ENCODE peak calls at places on chromosomes 11 and 22, in ten cellular contexts. O is psoas muscle, G is chondrocyte, U is mesothelial cell of epicardium, Y is WTC11, X is gastrocnemius medialis, F is astrocyte of the cerebellum, P is type B pancreatic cell, Z is esophagus muscularis mucosa, M is HFFc6. W is an unnamed sample.
A peak's percentile ranks its signal among the peaks of the same experiment; 100 is the strongest.

GRCh38 chr22:35258144-35258988 is 1.1 kb downstream of the HMGXB4 start:
- DNase-seq in O (no peak), G (no peak), U (peak; percentile 40), Y (peak; percentile 34), X (no peak), F (peak; percentile 18), P (no peak), Z (no peak), M (no peak), W (peak; percentile 36)

GRCh38 chr11:2766166-2766565 is 66.4 kb upstream of the KCNQ1OT1 start:
- DNase-seq in O (no peak), G (peak; percentile 66), U (no peak), Y (no peak), X (no peak), F (no peak), P (peak; percentile 32), Z (peak; percentile 79), M (no peak), W (no peak)

GRCh38 chr22:23058063-23058462 is 12.3 kb upstream of the GNAZ start:
- DNase-seq in O (no peak), G (peak; percentile 22), U (peak; percentile 19), Y (peak; percentile 9), X (no peak), F (no peak), P (no peak), Z (peak; percentile 85), M (no peak), W (no peak)

GRCh38 chr11:2826679-2827056 is 58.9 kb downstream of the CDKN1C start:
- DNase-seq in O (peak; percentile 19), G (no peak), U (no peak), Y (no peak), X (no peak), F (no peak), P (no peak), Z (no peak), M (no peak), W (no peak)

GRCh38 chr11:103888541-103888951 is 147.9 kb upstream of the DDI1 start:
- DNase-seq in O (no peak), G (no peak), U (no peak), Y (no peak), X (no peak), F (no peak), P (no peak), Z (no peak), M (peak; percentile 51), W (no peak)

GRCh38 chr11:100709233-100709999 is 22.3 kb downstream of the ARHGAP42 start:
- DNase-seq in O (no peak), G (no peak), U (no peak), Y (no peak), X (no peak), F (no peak), P (no peak), Z (no peak), M (no peak), W (no peak)

GRCh38 chr11:61294717-61295595 is at the start of gene VWCE:
- DNase-seq in O (peak; percentile 58), G (no peak), U (peak; percentile 73), Y (peak; percentile 75), X (no peak), F (no peak), P (peak; percentile 78), Z (no peak), M (peak; percentile 25), W (peak; percentile 88)

GRCh38 chr22:29004647-29005371 is 56.8 kb downstream of the C22orf31 start:
- DNase-seq in O (peak; percentile 31), G (no peak), U (peak; percentile 51), Y (peak; percentile 69), X (peak; percentile 14), F (peak; percentile 18), P (no peak), Z (no peak), M (no peak), W (peak; percentile 4)

GRCh38 chr22:30701872-30702271 is 7.2 kb downstream of the OSBP2 start:
- DNase-seq in O (no peak), G (no peak), U (no peak), Y (no peak), X (no peak), F (no peak), P (no peak), Z (no peak), M (peak; percentile 3), W (no peak)

GRCh38 chr22:45587638-45588481 is 83.8 kb upstream of the ATXN10 start:
- DNase-seq in O (no peak), G (no peak), U (no peak), Y (no peak), X (no peak), F (no peak), P (no peak), Z (no peak), M (peak; percentile 68), W (no peak)

GRCh38 chr22:48576333-48577013 is 1251.2 kb downstream of the BRD1 start:
- DNase-seq in O (no peak), G (no peak), U (peak; percentile 74), Y (peak; percentile 67), X (no peak), F (no peak), P (peak; percentile 81), Z (no peak), M (no peak), W (no peak)

GRCh38 chr22:48572951-48573350 is 1254.7 kb downstream of the BRD1 start:
- DNase-seq in O (no peak), G (no peak), U (no peak), Y (no peak), X (no peak), F (no peak), P (no peak), Z (no peak), M (no peak), W (no peak)

GRCh38 chr22:48574776-48575566 is 1252.7 kb downstream of the BRD1 start:
- DNase-seq in O (peak; percentile 41), G (no peak), U (peak; percentile 83), Y (peak; percentile 79), X (no peak), F (no peak), P (peak; percentile 88), Z (no peak), M (no peak), W (peak; percentile 50)

GRCh38 chr22:48575567-48576332 is 1251.9 kb downstream of the BRD1 start:
- DNase-seq in O (no peak), G (no peak), U (no peak), Y (no peak), X (no peak), F (no peak), P (no peak), Z (no peak), M (no peak), W (no peak)

DNA sequence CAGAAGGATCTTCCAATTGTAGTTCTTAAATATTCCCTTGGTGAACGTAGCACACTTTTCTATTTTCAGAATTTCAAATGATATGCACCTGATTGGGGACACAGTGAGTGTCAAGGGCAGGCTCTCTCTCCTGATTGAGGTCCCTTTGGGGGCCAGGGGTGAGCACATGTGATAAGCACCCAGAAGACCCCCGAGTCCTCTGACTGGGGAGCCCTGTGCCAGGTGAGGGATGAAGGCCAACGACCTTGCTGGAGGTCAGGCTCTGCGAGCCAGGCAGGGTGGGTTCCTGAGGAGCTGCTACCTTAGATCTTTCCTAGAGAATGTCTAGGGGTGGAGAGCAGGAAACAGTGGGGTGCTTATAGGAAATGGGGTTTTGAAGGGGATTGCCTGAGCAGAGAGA is 1253.9 kb downstream of the BRD1 start:
- DNase-seq in O (no peak), G (no peak), U (no peak), Y (no peak), X (no peak), F (no peak), P (no peak), Z (no peak), M (no peak), W (no peak)
- TF ChIP-seq CTCF in O (no peak), G (no peak), U (no peak), Y (no peak), X (no peak), F (no peak), P (no peak), Z (no peak), M (no peak), W (no peak)

GRCh38 chr11:134374171-134374570 is 37.9 kb downstream of the B3GAT1 start:
- DNase-seq in O (no peak), G (peak; percentile 50), U (no peak), Y (no peak), X (no peak), F (no peak), P (no peak), Z (no peak), M (no peak), W (no peak)

GRCh38 chr11:134372961-134373360 is 39.1 kb downstream of the B3GAT1 start:
- DNase-seq in O (no peak), G (peak; percentile 86), U (no peak), Y (no peak), X (no peak), F (no peak), P (no peak), Z (no peak), M (no peak), W (no peak)

GRCh38 chr11:134373591-134374052 is 38.4 kb downstream of the B3GAT1 start:
- DNase-seq in O (no peak), G (peak; percentile 88), U (no peak), Y (no peak), X (no peak), F (no peak), P (no peak), Z (no peak), M (no peak), W (no peak)

GRCh38 chr11:134376150-134376921 is 35.7 kb downstream of the B3GAT1 start:
- DNase-seq in O (no peak), G (peak; percentile 77), U (no peak), Y (no peak), X (no peak), F (no peak), P (no peak), Z (no peak), M (no peak), W (no peak)

GRCh38 chr11:134374891-134375550 is 37.0 kb downstream of the B3GAT1 start:
- DNase-seq in O (no peak), G (peak; percentile 71), U (no peak), Y (no peak), X (no peak), F (no peak), P (no peak), Z (no peak), M (no peak), W (no peak)
- TF ChIP-seq CTCF in O (no peak), G (no peak), U (no peak), Y (no peak), X (no peak), F (no peak), P (no peak), Z (no peak), M (no peak), W (no peak)

GRCh38 chr11:72814831-72815618 is 814 bp downstream of the ATG16L2 start:
- DNase-seq in O (no peak), G (peak; percentile 77), U (no peak), Y (peak; percentile 68), X (no peak), F (no peak), P (peak; percentile 76), Z (no peak), M (peak; percentile 60), W (peak; percentile 82)
- TF ChIP-seq CTCF in O (no peak), G (peak; percentile 36), U (no peak), Y (no peak), X (no peak), F (no peak), P (peak; percentile 4), Z (no peak), M (no peak), W (peak; percentile 6)

DNA sequence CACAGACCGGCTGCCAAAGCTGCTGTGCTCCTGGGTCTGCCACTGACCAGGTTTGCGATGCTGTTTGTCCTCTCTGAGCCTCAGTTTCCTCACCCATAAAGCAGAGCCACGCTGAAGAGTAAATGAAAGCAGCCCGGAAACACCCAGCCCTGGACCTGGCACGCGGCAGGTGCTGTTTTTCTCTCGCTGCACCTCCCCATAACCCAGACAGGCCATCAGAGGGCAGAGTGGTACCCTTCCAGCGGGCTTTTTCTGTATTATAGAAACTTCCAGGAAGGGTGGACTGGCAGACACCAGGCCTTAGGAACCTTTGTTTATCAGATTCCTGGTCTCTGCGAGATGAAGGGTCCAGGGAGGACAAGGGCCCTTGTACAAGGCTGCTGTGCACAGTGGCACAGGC is 17.9 kb upstream of the FGF19 start:
- DNase-seq in O (no peak), G (no peak), U (no peak), Y (peak; percentile 45), X (no peak), F (no peak), P (no peak), Z (no peak), M (no peak), W (peak; percentile 9)
- TF ChIP-seq CTCF in O (no peak), G (peak; percentile 66), U (no peak), Y (no peak), X (no peak), F (peak; percentile 28), P (peak; percentile 20), Z (no peak), M (peak; percentile 60), W (no peak)